ENCODE peak calls at places on chromosomes 1 and 21, in five cellular contexts. M, N, Z, X and S are unnamed samples.

GRCh38 chr1:74504125-74505065 is 8.0 kb downstream of the LRRC53 start:
- DNase-seq in M (no peak), N (peak; percentile 42), Z (peak; percentile 76), X (no peak), S (peak; percentile 58)

GRCh38 chr1:234398849-234399381 is 25.7 kb downstream of the COA6 start:
- DNase-seq in M (peak; percentile 16), N (peak; percentile 57), Z (no peak), X (peak; percentile 41), S (no peak)

GRCh38 chr1:6008696-6009095 is 16.5 kb upstream of the NPHP4 start:
- DNase-seq in M (no peak), N (no peak), Z (no peak), X (no peak), S (no peak)

GRCh38 chr1:54111624-54112023 is 41.2 kb downstream of the CDCP2 start:
- DNase-seq in M (no peak), N (no peak), Z (no peak), X (no peak), S (no peak)

GRCh38 chr1:190478193-190479007 is 736 bp upstream of the BRINP3 start:
- DNase-seq in M (no peak), N (peak; percentile 16), Z (peak; percentile 35), X (no peak), S (no peak)

GRCh38 chr1:2452583-2453315 is 23.3 kb upstream of the PLCH2 start:
- DNase-seq in M (no peak), N (no peak), Z (no peak), X (no peak), S (no peak)

GRCh38 chr1:11364170-11364569 is 91.2 kb downstream of the UBIAD1 start:
- DNase-seq in M (no peak), N (peak; percentile 49), Z (no peak), X (no peak), S (peak; percentile 18)

GRCh38 chr1:64744492-64745180 is at the start of gene RAVER2:
- DNase-seq in M (peak; percentile 9), N (peak; percentile 73), Z (peak; percentile 78), X (no peak), S (peak; percentile 73)

GRCh38 chr1:168751195-168751650 is 22.2 kb upstream of the DPT start:
- DNase-seq in M (no peak), N (no peak), Z (no peak), X (no peak), S (no peak)

DNA sequence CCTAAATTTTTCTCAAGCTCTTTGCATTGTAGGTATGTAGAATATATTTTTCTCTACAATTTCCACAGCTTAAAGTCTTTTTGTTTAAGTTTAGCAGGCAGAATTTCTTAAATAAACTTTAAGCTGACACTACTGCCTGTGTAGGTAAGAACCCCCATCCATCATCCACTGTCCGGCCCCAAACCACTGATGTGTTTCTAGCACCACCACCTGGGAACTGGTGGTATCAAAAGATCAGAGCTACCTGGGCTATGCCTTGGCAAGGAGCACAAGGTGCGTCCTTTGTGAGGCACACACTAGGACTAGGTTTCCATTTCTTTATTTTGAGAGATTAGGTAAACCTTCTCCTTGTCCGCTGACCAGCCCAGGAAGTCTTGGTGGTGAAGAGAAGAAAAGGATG is 10.5 kb upstream of the LELP1 start:
- DNase-seq in M (no peak), N (peak; percentile 24), Z (peak; percentile 58), X (no peak), S (peak; percentile 16)
- TF ChIP-seq CTCF in M (no peak), N (peak; percentile 34), Z (peak; percentile 31), X (no peak), S (no peak)

GRCh38 chr1:19109545-19109944 is 100.5 kb downstream of the UBR4 start:
- DNase-seq in M (no peak), N (no peak), Z (no peak), X (no peak), S (no peak)

GRCh38 chr1:19115082-19115808 is 94.8 kb downstream of the UBR4 start:
- DNase-seq in M (no peak), N (no peak), Z (no peak), X (no peak), S (no peak)

GRCh38 chr1:19110266-19110927 is 99.7 kb downstream of the UBR4 start:
- DNase-seq in M (no peak), N (no peak), Z (no peak), X (no peak), S (no peak)

DNA sequence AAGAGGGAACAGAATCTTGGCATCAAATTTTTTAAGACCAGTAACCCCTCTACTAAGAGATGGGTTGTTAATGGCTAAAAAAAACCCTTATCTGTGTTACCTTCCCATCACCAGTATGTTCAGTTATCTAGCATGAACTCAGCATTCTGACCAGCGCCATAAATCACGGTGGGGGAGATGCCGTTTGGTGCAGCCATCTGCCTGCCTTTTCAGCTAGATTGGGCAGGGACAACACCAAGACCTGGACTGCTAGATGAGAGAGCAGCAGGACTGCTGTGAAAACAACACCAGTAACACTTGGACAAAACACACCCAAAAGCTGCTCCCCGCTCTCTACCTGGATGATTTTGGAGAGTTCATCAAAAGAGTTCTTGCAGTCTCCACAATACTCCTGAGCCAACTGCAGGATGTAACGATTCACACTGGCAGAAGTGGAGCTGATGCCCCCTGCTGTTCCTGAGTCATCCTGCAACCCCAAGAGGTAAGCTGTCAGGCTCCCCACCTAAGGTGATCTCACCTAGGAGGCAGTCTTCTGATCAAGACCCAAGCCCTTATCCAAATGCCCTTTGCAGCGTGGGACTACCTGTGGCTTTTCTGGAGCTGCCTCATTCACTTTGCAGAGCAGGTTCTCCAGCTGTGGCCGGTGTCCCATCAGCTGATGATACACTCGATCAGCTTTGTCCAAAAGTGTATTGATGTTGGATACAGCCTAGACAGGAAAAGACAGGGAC is 96.5 kb downstream of the UBR4 start:
- DNase-seq in M (peak; percentile 16), N (peak; percentile 45), Z (peak; percentile 36), X (no peak), S (peak; percentile 61)
- TF ChIP-seq CTCF in M (peak; percentile 72), N (no peak), Z (no peak), X (peak; percentile 45), S (peak; percentile 40)

GRCh38 chr1:200493344-200493743 is 83.5 kb upstream of the ZNF281 start:
- DNase-seq in M (no peak), N (no peak), Z (no peak), X (no peak), S (no peak)
- TF ChIP-seq CTCF in M (no peak), N (no peak), Z (no peak), X (no peak), S (no peak)

DNA sequence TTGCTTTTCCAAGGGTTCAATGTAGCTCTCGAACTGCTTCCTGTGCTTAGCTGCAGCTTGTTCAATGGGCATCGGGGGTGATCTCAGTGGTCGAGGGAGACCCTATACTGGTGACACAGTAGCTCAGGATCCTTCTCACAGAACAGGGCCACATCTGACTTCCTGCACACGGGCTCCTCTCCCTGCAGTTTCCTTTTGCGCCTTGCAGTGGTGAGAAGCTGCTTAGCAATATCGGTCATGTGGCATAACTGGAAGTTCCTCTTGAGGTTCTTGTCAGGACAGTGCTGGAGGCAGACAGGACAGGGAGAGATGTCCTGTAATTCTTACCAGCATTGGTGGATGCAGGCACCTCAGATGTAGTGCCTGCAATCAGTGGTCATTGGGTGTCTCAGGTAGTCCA is 140.5 kb upstream of the MAP1LC3C start:
- DNase-seq in M (no peak), N (no peak), Z (no peak), X (no peak), S (no peak)
- TF ChIP-seq CTCF in M (no peak), N (no peak), Z (no peak), X (no peak), S (no peak)

GRCh38 chr1:44030606-44031050 is 634 bp downstream of the SLC6A9 start:
- DNase-seq in M (no peak), N (peak; percentile 68), Z (peak; percentile 69), X (no peak), S (peak; percentile 62)
- TF ChIP-seq CTCF in M (peak; percentile 53), N (peak; percentile 17), Z (no peak), X (peak; percentile 7), S (no peak)

GRCh38 chr1:214637722-214638473 is 34.9 kb downstream of the CENPF start:
- DNase-seq in M (peak; percentile 58), N (peak; percentile 13), Z (peak; percentile 25), X (no peak), S (peak; percentile 26)
- TF ChIP-seq CTCF in M (peak; percentile 89), N (peak; percentile 54), Z (peak; percentile 68), X (peak; percentile 85), S (peak; percentile 56)

DNA sequence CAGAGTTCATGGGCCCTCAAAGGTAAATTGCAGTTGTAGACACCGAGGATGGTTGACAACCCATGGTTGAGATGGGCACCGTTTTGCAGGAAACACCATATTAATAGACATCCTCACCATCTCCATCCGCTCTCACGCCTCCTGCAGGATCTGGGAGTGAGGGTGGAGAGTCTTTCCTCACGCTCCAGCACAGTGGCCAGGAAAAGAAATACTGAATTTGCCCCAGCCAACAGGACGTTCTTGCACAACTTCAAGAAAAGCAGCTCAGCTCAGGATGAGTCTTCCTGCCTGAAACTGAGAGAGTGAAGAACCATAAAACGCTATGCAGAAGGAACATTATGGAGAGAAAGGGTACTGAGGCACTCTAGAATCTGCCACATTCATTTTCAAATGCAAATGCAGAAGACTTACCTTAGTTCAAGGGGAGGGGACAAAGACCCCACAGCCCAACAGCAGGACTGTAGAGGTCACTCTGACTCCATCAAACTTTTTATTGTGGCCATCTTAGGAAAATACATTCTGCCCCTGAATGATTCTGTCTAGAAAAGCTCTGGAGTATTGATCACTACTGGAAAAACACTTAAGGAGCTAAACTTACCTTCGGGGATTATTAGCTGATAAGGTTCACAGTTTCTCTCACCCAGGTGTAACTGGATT is 9.3 kb downstream of the SLAMF8 start:
- DNase-seq in M (no peak), N (no peak), Z (no peak), X (no peak), S (no peak)
- TF ChIP-seq CTCF in M (no peak), N (no peak), Z (no peak), X (peak; percentile 16), S (no peak)

GRCh38 chr21:42276526-42277154 is 38.6 kb downstream of the TFF3 start:
- DNase-seq in M (no peak), N (no peak), Z (no peak), X (no peak), S (no peak)
- TF ChIP-seq CTCF in M (no peak), N (no peak), Z (no peak), X (no peak), S (no peak)

DNA sequence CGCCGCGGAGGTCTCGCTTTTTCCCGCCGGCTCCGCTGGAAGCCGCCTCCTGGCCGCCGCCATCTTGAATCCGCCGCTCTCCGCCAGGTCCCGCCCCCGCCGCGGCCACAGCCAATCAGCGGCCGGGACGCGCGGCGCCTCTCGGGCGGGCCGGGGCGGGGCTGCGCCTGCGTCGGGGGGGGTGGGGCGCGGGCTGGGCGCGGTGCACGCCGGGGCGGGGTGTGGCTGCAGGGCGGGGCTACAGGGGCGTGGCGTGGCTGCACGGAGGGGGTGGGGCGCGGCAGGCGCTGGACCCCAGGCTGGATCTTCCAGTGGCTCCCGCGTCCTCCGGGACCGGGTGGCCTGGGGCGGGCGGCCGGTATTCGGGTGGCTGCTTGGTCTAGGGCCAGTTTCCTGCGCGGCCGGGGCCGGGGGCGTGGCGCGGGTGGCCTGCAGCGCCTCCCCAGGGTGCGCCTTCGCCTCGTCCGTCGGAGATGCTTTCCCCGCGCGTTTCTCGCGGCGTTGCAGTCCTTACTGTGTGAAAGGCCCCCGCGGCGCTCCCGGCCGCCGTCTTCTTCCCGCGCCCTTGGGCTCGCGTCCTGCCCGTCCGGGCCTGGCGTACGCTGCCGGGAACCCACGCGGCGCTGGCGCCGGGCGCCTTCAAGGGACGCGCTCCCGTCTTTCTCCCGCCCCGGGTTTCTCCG is 575 bp downstream of the PCNT start:
- DNase-seq in M (peak; percentile 63), N (peak; percentile 96), Z (peak; percentile 88), X (peak; percentile 13), S (peak; percentile 83)
- TF ChIP-seq CTCF in M (no peak), N (no peak), Z (no peak), X (peak; percentile 1), S (no peak)